ENCODE peak calls at places on chromosomes 3 and 15, in six cellular contexts. Y, X, K, V, Z and Q are unnamed samples.

GRCh38 chr15:56817690-56818089 is 84.4 kb upstream of the ZNF280D start:
- DNase-seq in Y (no peak), V (no peak), K (no peak), X (no peak), Z (no peak), Q (no peak)

GRCh38 chr3:61631108-61631769 is 69.9 kb downstream of the PTPRG start:
- DNase-seq in K (no peak), Y (no peak), Z (no peak), V (no peak), X (no peak), Q (no peak)

GRCh38 chr3:106814231-106814630 is 563.0 kb upstream of the CCDC54 start:
- DNase-seq in K (no peak), Y (peak; percentile 35), Z (no peak), X (no peak), V (no peak), Q (no peak)

GRCh38 chr15:43529141-43529540 is 11.7 kb downstream of the MAP1A start:
- DNase-seq in Y (no peak), K (no peak), V (no peak), Z (no peak), X (no peak), Q (no peak)

GRCh38 chr3:13874891-13875290 is 5.0 kb downstream of the WNT7A start:
- DNase-seq in K (no peak), V (no peak), Y (no peak), Z (no peak), X (no peak), Q (no peak)

GRCh38 chr3:127544151-127544805 is 46.3 kb downstream of the TPRA1 start:
- DNase-seq in Y (peak; percentile 86), Z (peak; percentile 59), V (peak; percentile 92), K (peak; percentile 83), X (peak; percentile 81), Q (peak; percentile 91)

GRCh38 chr15:20353966-20354883 is 187.4 kb downstream of the GOLGA6L6 start:
- DNase-seq in Z (no peak), V (no peak), Y (no peak), K (peak; percentile 11), X (no peak), Q (peak; percentile 12)

GRCh38 chr3:15647629-15648167 is 46.2 kb downstream of the BTD start:
- DNase-seq in Y (peak; percentile 67), K (no peak), Z (no peak), V (no peak), X (no peak), Q (peak; percentile 67)

GRCh38 chr15:69624816-69625215 is 172.2 kb downstream of the RPLP1 start:
- DNase-seq in X (no peak), Z (no peak), Y (no peak), K (no peak), V (no peak), Q (no peak)

GRCh38 chr3:187015903-187016638 is 85.7 kb downstream of the ST6GAL1 start:
- DNase-seq in X (no peak), Y (no peak), K (no peak), Z (no peak), V (no peak), Q (no peak)